ENCODE peak calls at places on chromosomes 1 and 21, in ten cellular contexts. F is central memory CD4-positive, alpha-beta T cell; A is B cell; Q is memory B cell; L is HuH-7; U is epithelial cell of esophagus; P is RPMI7951; Z is lower leg skin; G is stimulated activated naive CD4-positive, alpha-beta T cell; I is esophagus squamous epithelium. K is an unnamed sample.

GRCh38 chr1:58431847-58432246 is 114.7 kb downstream of the OMA1 start:
- DNase-seq in F (no peak), A (no peak), Q (no peak), L (no peak), U (no peak), P (no peak), Z (no peak), G (no peak), I (no peak), K (no peak)

GRCh38 chr1:198113302-198113701 is 43.5 kb upstream of the NEK7 start:
- DNase-seq in F (no peak), A (no peak), Q (no peak), L (no peak), U (no peak), P (no peak), Z (no peak), G (no peak), I (no peak), K (no peak)

GRCh38 chr1:54885237-54885679 is 1.7 kb downstream of the DHCR24 start:
- DNase-seq in F (no peak), A (no peak), Q (no peak), L (no peak), U (peak), P (no peak), Z (no peak), G (no peak), I (no peak), K (no peak)

GRCh38 chr1:70204578-70204977 is 801 bp downstream of the LRRC40 start:
- DNase-seq in F (no peak), A (no peak), Q (no peak), L (no peak), U (peak), P (peak), Z (no peak), G (no peak), I (no peak), K (no peak)

GRCh38 chr1:2639607-2640521 is 7.0 kb upstream of the MMEL1 start:
- DNase-seq in F (no peak), A (no peak), Q (no peak), L (no peak), U (no peak), P (no peak), Z (peak), G (no peak), I (no peak), K (no peak)

GRCh38 chr1:200153277-200154055 is 126.0 kb downstream of the NR5A2 start:
- DNase-seq in F (peak), A (peak), Q (peak), L (no peak), U (no peak), P (no peak), Z (no peak), G (no peak), I (no peak), K (no peak)

GRCh38 chr1:3904843-3905185 is 4.7 kb upstream of the C1orf174 start:
- DNase-seq in F (no peak), A (no peak), Q (no peak), L (no peak), U (no peak), P (no peak), Z (no peak), G (no peak), I (no peak), K (no peak)

GRCh38 chr21:31236528-31236927 is 107.5 kb downstream of the TIAM1 start:
- DNase-seq in F (peak), A (no peak), Q (no peak), L (no peak), U (peak), P (peak), Z (no peak), G (no peak), I (no peak), K (no peak)

GRCh38 chr1:2539312-2539907 is 9.3 kb upstream of the HES5 start:
- DNase-seq in F (no peak), A (peak), Q (no peak), L (peak), U (no peak), P (no peak), Z (no peak), G (peak), I (no peak), K (no peak)

GRCh38 chr1:241837413-241837812 is 10.6 kb upstream of the EXO1 start:
- DNase-seq in F (no peak), A (no peak), Q (no peak), L (no peak), U (no peak), P (no peak), Z (no peak), G (no peak), I (no peak), K (no peak)

K was measured in GM18507.